ENCODE peak calls at places on chromosomes 5 and 9, in four cellular contexts. F, Q, Y and L are unnamed samples.
A peak's percentile ranks its signal among the peaks of the same experiment; 100 is the strongest.

GRCh38 chr5:148796931-148797330 is 29.5 kb upstream of the ADRB2 start:
- DNase-seq in F (no peak), Q (no peak), Y (no peak), L (no peak)

GRCh38 chr9:135480942-135481315 is 1.3 kb downstream of the PPP1R26 start:
- DNase-seq in F (no peak), Q (no peak), Y (peak; percentile 16), L (no peak)

GRCh38 chr5:523658-524441 is 399 bp downstream of the SLC9A3 start:
- DNase-seq in F (no peak), Q (no peak), Y (no peak), L (no peak)

GRCh38 chr9:121886759-121887485 is 206.2 kb downstream of the TTLL11 start:
- DNase-seq in F (no peak), Q (no peak), Y (no peak), L (no peak)

GRCh38 chr5:55816342-55816741 is 34.8 kb upstream of the IL31RA start:
- DNase-seq in F (no peak), Q (no peak), Y (no peak), L (no peak)

GRCh38 chr5:77957-78804 is 13.8 kb upstream of the PLEKHG4B start:
- DNase-seq in F (peak; percentile 32), Q (no peak), Y (peak; percentile 56), L (no peak)

GRCh38 chr5:151195622-151196021 is 28.3 kb downstream of the CCDC69 start:
- DNase-seq in F (no peak), Q (no peak), Y (no peak), L (no peak)

GRCh38 chr5:74556631-74557595 is 83.6 kb downstream of the ENC1 start:
- DNase-seq in F (no peak), Q (no peak), Y (no peak), L (no peak)

GRCh38 chr9:135898634-135899407 is 8.5 kb downstream of the CAMSAP1 start:
- DNase-seq in F (no peak), Q (no peak), Y (no peak), L (no peak)

GRCh38 chr5:14112998-14113652 is 30.0 kb upstream of the TRIO start:
- DNase-seq in F (peak; percentile 31), Q (no peak), Y (no peak), L (no peak)

GRCh38 chr9:77911928-77912327 is 119.7 kb downstream of the GNAQ start:
- DNase-seq in F (no peak), Q (no peak), Y (no peak), L (no peak)

GRCh38 chr9:91465420-91465819 is 41.8 kb upstream of the NFIL3 start:
- DNase-seq in F (no peak), Q (no peak), Y (no peak), L (no peak)

GRCh38 chr5:128036961-128037360 is 46.6 kb upstream of the SLC12A2 start:
- DNase-seq in F (no peak), Q (no peak), Y (no peak), L (no peak)

GRCh38 chr9:77866882-77867281 is 164.7 kb downstream of the GNAQ start:
- DNase-seq in F (no peak), Q (no peak), Y (no peak), L (no peak)

GRCh38 chr5:144566747-144567415 is 396.2 kb downstream of the KCTD16 start:
- DNase-seq in F (no peak), Q (no peak), Y (no peak), L (no peak)

GRCh38 chr5:140258873-140259272 is 44.0 kb downstream of the PFDN1 start:
- DNase-seq in F (no peak), Q (no peak), Y (no peak), L (no peak)

GRCh38 chr9:92655366-92655765 is 14.6 kb downstream of the IPPK start:
- DNase-seq in F (no peak), Q (no peak), Y (no peak), L (no peak)

GRCh38 chr5:172418847-172419810 is 35.2 kb downstream of the SH3PXD2B start:
- DNase-seq in F (no peak), Q (no peak), Y (no peak), L (no peak)

GRCh38 chr5:112555691-112556090 is 136.6 kb upstream of the EPB41L4A start:
- DNase-seq in F (no peak), Q (no peak), Y (no peak), L (no peak)

GRCh38 chr5:132074772-132075718 is 1.5 kb downstream of the CSF2 start:
- DNase-seq in F (no peak), Q (no peak), Y (peak; percentile 72), L (no peak)

DNA sequence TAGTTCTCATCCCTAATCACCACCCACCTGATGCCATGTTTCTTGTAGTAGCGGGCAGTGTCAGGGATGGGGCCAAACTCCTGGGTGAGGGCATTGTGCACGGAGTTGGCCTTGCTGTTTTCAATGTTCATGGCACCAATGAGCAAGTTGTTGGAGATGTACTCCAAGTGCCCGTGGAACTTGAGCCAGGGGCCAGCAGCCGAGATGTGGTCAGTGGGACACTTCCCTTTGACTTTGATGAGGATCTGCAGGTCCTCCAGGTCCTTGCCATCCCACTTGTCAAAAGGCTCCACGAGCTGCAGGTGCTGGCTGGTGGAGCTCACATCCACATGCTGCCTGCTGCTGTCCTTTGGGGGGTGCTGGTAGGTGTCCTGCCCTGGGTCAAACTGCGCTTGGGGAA is 162.2 kb upstream of the SV2C start:
- DNase-seq in F (no peak), Q (no peak), Y (no peak), L (no peak)
- TF ChIP-seq CTCF in F (no peak), Q (no peak), Y (no peak), L (no peak)

DNA sequence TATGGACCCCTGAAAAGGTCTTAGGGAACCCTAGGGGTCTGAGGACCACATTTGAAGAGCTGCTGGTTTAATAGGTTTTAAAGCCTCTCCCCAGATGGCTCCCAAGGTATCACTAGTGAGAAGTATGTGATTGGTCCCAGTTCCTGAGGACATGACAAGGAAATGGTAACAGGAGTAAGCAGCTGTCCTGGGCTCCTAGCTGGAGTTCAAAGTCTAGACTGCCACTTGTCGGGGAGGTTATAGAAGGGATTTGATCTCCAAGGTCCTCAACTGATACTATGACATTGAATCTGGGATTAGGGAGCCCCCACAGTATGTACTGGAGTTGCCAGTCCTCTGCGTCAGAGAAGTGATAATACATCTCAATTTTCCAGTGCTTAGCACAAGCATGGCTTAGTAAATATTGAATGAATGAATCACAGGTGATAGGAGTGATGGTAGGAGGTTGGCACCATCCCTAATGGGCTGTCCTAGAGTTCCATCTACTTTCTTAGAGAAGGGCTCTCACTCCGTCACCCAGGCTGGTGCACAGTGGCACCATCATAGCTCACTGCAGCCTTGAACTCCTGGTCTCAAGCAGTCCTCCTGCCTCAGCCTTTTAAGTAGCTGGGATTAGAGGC is 6.2 kb upstream of the TPM2 start:
- DNase-seq in F (no peak), Q (no peak), Y (no peak), L (no peak)
- TF ChIP-seq CREB1 in F (no peak), Q (no peak), Y (no peak), L (no peak)

DNA sequence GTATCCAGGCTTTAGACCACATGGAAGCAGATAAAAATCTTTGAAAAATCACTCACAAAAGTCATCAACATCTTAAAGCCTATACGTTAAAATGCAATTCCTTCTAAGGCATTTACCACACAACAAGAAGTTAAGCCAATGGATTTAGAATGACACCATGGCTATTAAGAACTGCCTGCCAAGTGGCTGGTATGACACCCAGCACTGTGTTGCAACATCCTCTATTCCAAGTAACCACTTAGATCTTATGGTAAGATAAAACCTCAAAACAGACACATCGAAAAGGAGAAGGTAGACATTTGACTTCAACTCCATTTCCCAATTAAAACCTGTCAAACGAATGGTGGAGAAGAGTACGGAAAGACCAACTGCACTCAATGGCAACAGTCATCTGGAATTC is 344.2 kb upstream of the SLC30A5 start:
- DNase-seq in F (no peak), Q (no peak), Y (no peak), L (no peak)
- TF ChIP-seq HDAC6 in F (no peak), Q (no peak), Y (no peak), L (no peak)

GRCh38 chr5:32605766-32606152 is 20.4 kb downstream of the SUB1 start:
- DNase-seq in F (no peak), Q (no peak), Y (no peak), L (no peak)

GRCh38 chr5:32600057-32600622 is 14.8 kb downstream of the SUB1 start:
- DNase-seq in F (no peak), Q (no peak), Y (no peak), L (no peak)

GRCh38 chr5:32601623-32602295 is 16.4 kb downstream of the SUB1 start:
- DNase-seq in F (no peak), Q (no peak), Y (no peak), L (no peak)

DNA sequence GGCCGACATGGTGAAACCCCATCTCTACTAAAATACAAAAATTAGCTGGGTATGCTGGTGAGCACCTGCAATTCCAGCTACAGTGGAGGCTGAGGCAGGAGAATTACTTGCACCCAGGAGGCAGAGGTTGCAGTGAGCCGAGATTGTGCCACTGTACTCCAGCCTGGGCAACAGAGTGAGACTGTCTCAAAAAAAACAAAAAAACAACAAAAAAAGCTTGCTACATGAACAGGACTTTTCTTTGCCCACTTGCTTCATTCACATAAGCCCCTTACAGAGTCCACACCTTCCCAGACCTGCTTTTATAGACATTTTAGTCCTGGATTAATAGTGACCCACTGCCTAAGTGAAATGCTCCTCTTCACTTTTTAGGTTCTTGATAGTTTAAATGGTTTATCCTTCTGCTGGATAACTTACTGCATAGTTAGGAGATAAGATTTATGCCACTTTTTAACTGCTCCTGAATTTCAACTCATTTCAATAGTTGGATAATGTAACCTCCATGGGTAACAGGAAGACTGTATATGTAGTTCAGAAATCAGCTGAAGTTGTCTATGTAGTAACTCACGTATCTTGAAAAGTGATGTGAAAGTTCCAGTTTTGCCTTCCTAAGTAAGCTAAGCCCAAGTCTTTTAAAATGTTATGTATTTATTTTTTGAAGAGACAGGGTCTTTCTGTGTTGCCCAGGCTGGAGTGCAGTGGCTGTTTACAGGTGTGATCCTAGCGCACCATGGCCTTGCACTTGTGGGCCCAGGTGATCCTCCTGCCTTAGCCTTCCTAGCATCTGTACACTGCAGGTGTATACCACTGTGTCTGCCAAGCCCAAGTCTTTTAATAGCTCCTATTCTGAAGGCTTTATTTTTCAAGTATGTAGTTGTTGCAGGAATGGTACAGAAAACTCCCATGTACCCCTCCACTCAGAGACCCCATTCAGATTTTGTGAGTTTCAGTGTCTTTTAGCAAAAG is 19.7 kb downstream of the SUB1 start:
- DNase-seq in F (no peak), Q (no peak), Y (no peak), L (no peak)
- TF ChIP-seq CTCF in F (no peak), Q (no peak), Y (no peak), L (no peak)

GRCh38 chr5:136981936-136982335 is 517.2 kb downstream of the SPOCK1 start:
- DNase-seq in F (no peak), Q (no peak), Y (no peak), L (no peak)

GRCh38 chr5:136985785-136986475 is 513.2 kb downstream of the SPOCK1 start:
- DNase-seq in F (no peak), Q (no peak), Y (no peak), L (no peak)

GRCh38 chr5:136979131-136979530 is 520.0 kb downstream of the SPOCK1 start:
- DNase-seq in F (no peak), Q (no peak), Y (no peak), L (no peak)

DNA sequence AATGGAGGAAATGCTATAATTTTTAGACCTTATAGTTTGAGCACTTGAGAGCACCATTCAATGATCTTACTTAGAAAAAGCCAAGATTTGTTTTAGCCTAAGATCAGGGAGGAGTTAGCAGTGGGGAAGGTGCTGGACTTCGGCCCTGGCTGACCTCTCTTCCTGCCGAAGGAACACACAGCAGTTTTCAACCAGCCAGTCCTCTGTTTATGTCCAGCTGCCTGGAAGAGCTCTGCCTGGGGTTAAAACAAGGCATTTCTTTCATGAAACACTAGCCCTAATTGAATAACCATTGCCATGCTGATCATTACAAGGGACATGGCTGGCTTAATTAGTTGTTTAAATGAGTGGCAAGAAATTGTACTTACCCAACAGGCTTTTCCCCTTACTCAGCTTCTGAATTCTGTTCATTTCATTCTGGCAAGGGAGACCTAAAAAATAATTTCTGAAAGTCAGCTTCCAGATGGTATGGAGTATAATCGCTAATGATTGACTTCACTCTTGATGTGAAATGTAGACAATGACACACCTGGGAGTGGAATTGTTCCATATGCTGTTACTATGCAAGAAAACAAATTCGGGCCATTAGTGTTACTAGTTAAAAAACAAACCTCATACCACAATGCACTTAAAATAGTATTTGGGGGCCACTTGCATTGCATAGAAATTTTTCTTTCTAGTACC is 514.2 kb downstream of the SPOCK1 start:
- DNase-seq in F (no peak), Q (no peak), Y (no peak), L (no peak)
- TF ChIP-seq CREB1 in F (no peak), Q (no peak), Y (no peak), L (no peak)